ENCODE peak calls at places on chromosomes 16 and 17, in six cellular contexts. V is effector memory CD4-positive, alpha-beta T cell; I is pancreas; Z is A549; P is CD8-positive, alpha-beta T cell; K is stomach. Q is an unnamed sample.

GRCh38 chr17:77356109-77356689 is 215.4 kb downstream of the SEC14L1 start:
- DNase-seq in V (no peak), I (peak; percentile 52), Z (no peak), P (no peak), K (peak; percentile 24), Q (no peak)

GRCh38 chr17:38605230-38605851 is 411 bp downstream of the SRCIN1 start:
- DNase-seq in V (no peak), I (no peak), Z (peak; percentile 54), P (no peak), K (no peak), Q (no peak)

GRCh38 chr16:87412371-87412995 is 20.3 kb downstream of the MAP1LC3B start:
- DNase-seq in V (no peak), I (no peak), Z (no peak), P (no peak), K (no peak), Q (no peak)

GRCh38 chr16:3187798-3188674 is at the start of gene OR1F1:
- DNase-seq in V (peak; percentile 23), I (no peak), Z (peak; percentile 69), P (peak; percentile 41), K (no peak), Q (no peak)

GRCh38 chr17:82866521-82867214 is 26.8 kb upstream of the ZNF750 start:
- DNase-seq in V (no peak), I (no peak), Z (no peak), P (no peak), K (no peak), Q (no peak)

GRCh38 chr16:49505556-49505955 is 132.0 kb downstream of the C16orf78 start:
- DNase-seq in V (no peak), I (no peak), Z (no peak), P (no peak), K (no peak), Q (no peak)

GRCh38 chr17:3943240-3943891 is 20.9 kb downstream of the ATP2A3 start:
- DNase-seq in V (no peak), I (no peak), Z (no peak), P (no peak), K (no peak), Q (no peak)

GRCh38 chr16:19560078-19560477 is 4.6 kb downstream of the VPS35L start:
- DNase-seq in V (no peak), I (no peak), Z (no peak), P (no peak), K (no peak), Q (no peak)

GRCh38 chr17:76820039-76820438 is 48.2 kb upstream of the MGAT5B start:
- DNase-seq in V (no peak), I (no peak), Z (no peak), P (no peak), K (no peak), Q (no peak)

GRCh38 chr16:55439101-55439690 is 39.8 kb upstream of the MMP2 start:
- DNase-seq in V (no peak), I (no peak), Z (no peak), P (no peak), K (no peak), Q (no peak)

GRCh38 chr17:63497708-63498483 is 21.0 kb downstream of the ACE start:
- DNase-seq in V (no peak), I (peak; percentile 58), Z (no peak), P (no peak), K (no peak), Q (no peak)

GRCh38 chr16:20894388-20894787 is 5.8 kb downstream of the DCUN1D3 start:
- DNase-seq in V (no peak), I (no peak), Z (no peak), P (no peak), K (no peak), Q (no peak)
- H3K4me1 ChIP-seq in V (no peaks in the 10 kb centered on the region), I (no peaks in the 10 kb centered on the region), Z (peaks cover 37% of the 10 kb centered on the region), P (peaks cover 11% of the 10 kb centered on the region), K (peaks cover 57% of the 10 kb centered on the region), Q (peaks cover 37% of the 10 kb centered on the region)

DNA sequence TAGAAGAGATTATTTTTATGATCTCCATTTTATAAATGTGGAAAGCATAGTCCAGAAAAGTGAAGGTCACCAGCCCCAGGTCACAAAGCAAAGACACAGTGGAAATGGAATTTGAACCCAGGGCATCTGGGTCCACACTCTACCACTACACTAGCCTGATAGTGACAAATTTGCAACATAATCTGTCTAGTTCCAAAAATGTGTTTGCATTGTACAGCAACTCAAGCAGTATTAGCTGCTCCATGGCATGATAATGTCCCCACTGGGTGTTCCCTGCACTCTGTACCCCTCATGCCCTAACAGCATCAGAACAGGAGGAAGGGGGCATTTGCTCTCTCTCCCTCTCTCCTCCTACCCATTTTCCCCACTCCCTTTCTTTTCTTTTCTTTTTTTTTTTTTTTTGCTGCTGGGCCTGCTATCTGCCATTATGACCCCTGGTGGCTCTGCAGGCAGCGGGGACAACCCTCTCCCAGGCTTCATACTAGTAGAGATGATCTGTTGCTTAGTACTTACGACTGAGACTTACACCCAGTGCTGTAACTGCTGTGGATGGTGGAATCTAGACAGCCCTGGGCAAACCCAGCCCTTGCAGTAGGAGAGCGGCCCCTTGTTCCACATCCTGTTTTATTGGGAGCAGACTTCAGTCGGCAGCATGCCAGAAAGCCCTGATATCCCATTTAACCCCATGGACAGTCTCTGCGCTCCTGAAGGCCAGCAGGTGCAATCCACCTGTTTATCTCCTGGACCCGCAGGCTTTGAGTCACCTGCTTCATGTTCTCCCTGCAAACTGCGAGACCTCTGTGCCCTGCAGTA is 306.3 kb downstream of the SOX9 start:
- DNase-seq in V (no peak), I (no peak), Z (no peak), P (no peak), K (peak; percentile 36), Q (no peak)
- H3K27ac ChIP-seq in V (no peak overlapping the region), I (peak overlapping the region; percentile 39), Z (peak overlapping the region; percentile 92), P (no peak overlapping the region), K (peak overlapping the region; percentile 32), Q (no peak overlapping the region)

GRCh38 chr16:84752600-84752999 is 52.8 kb downstream of the USP10 start:
- DNase-seq in V (no peak), I (no peak), Z (no peak), P (no peak), K (no peak), Q (no peak)

GRCh38 chr16:84756830-84757229 is 57.0 kb downstream of the USP10 start:
- DNase-seq in V (no peak), I (no peak), Z (no peak), P (no peak), K (no peak), Q (no peak)

GRCh38 chr16:84753412-84754325 is 53.9 kb downstream of the USP10 start:
- DNase-seq in V (no peak), I (no peak), Z (no peak), P (no peak), K (no peak), Q (no peak)

GRCh38 chr16:84754353-84754856 is 54.6 kb downstream of the USP10 start:
- DNase-seq in V (peak; percentile 48), I (no peak), Z (peak; percentile 78), P (peak; percentile 63), K (peak; percentile 67), Q (no peak)

GRCh38 chr16:84755004-84755672 is 55.3 kb downstream of the USP10 start:
- DNase-seq in V (no peak), I (no peak), Z (no peak), P (no peak), K (no peak), Q (no peak)
- H3K4me1 ChIP-seq in V (peaks cover 50% of the 10 kb centered on the region), I (no peaks in the 10 kb centered on the region), Z (peaks cover 25% of the 10 kb centered on the region), P (peaks cover 52% of the 10 kb centered on the region), K (peaks cover 80% of the 10 kb centered on the region), Q (peaks cover 37% of the 10 kb centered on the region)

GRCh38 chr16:70427786-70428177 is 11.1 kb downstream of the ST3GAL2 start:
- DNase-seq in V (no peak), I (no peak), Z (no peak), P (no peak), K (no peak), Q (no peak)
- H3K27ac ChIP-seq in V (no peak overlapping the region), I (peak overlapping the region; percentile 92), Z (peak overlapping the region; percentile 95), P (no peak overlapping the region), K (peak overlapping the region; percentile 91), Q (peak overlapping the region; percentile 87)

GRCh38 chr17:50919321-50920040 is 53.3 kb upstream of the TOB1 start:
- DNase-seq in V (peak; percentile 88), I (peak; percentile 98), Z (peak; percentile 99), P (peak; percentile 86), K (peak; percentile 96), Q (peak; percentile 90)
- H3K4me1 ChIP-seq in V (peaks cover 38% of the 10 kb centered on the region), I (peaks cover 53% of the 10 kb centered on the region), Z (peaks cover 79% of the 10 kb centered on the region), P (peaks cover 50% of the 10 kb centered on the region), K (peaks cover 92% of the 10 kb centered on the region), Q (peaks cover 11% of the 10 kb centered on the region)

GRCh38 chr17:18363021-18363941 is at the start of gene SHMT1:
- DNase-seq in V (peak; percentile 86), I (peak; percentile 98), Z (peak; percentile 97), P (peak; percentile 89), K (peak; percentile 97), Q (peak; percentile 98)
- H3K27ac ChIP-seq in V (peak within 1 kb of the TSS; percentile 47), I (peak within 1 kb of the TSS; percentile 70), Z (peak within 1 kb of the TSS; percentile 93), P (peak within 1 kb of the TSS; percentile 45), K (peak within 1 kb of the TSS; percentile 66), Q (peak within 1 kb of the TSS; percentile 82)